ENCODE peak calls at places on chromosome 15, in nine cellular contexts. J is CD8-positive, alpha-beta T cell; H is stomach; D is hepatocyte; Z is tibial nerve; Q is aorta; F is CD4-positive, alpha-beta memory T cell; E is suprapubic skin; O is MM.1S. C is an unnamed sample.
A peak's percentile ranks its signal among the peaks of the same experiment; 100 is the strongest.

GRCh38 chr15:33370225-33371020 is 59.7 kb downstream of the RYR3 start:
- DNase-seq in F (no peak), Q (no peak), Z (no peak), D (no peak), J (no peak), H (no peak), E (no peak), O (no peak), C (no peak)

GRCh38 chr15:59194639-59195325 is 11.9 kb upstream of the LDHAL6B start:
- DNase-seq in O (no peak), E (no peak), D (no peak), Q (no peak), Z (no peak), H (no peak), F (no peak), J (no peak), C (no peak)

GRCh38 chr15:32851619-32852416 is 134.0 kb downstream of the GREM1 start:
- DNase-seq in O (no peak), Q (no peak), Z (no peak), E (no peak), D (no peak), F (no peak), J (no peak), H (no peak), C (peak; percentile 71)

GRCh38 chr15:59199775-59200465 is 6.7 kb upstream of the LDHAL6B start:
- DNase-seq in F (no peak), Q (no peak), E (no peak), D (peak; percentile 61), O (no peak), H (no peak), Z (no peak), J (no peak), C (peak; percentile 43)

GRCh38 chr15:73894133-73894814 is 20.9 kb downstream of the TBC1D21 start:
- DNase-seq in E (peak; percentile 67), F (no peak), Z (no peak), O (no peak), J (no peak), H (no peak), D (no peak), Q (no peak), C (no peak)

GRCh38 chr15:45549831-45550230 is 27.3 kb upstream of the SLC30A4 start:
- DNase-seq in J (no peak), F (no peak), D (no peak), O (no peak), E (no peak), Q (no peak), Z (no peak), H (no peak), C (peak; percentile 19)

GRCh38 chr15:43249236-43249635 is 17.5 kb downstream of the TGM5 start:
- DNase-seq in O (no peak), D (no peak), E (no peak), J (no peak), Z (no peak), Q (no peak), H (no peak), F (no peak), C (no peak)

GRCh38 chr15:31222769-31223345 is 103.8 kb upstream of the KLF13 start:
- DNase-seq in J (no peak), Z (no peak), E (no peak), H (no peak), D (no peak), Q (no peak), O (no peak), F (no peak), C (no peak)

GRCh38 chr15:86942285-86942684 is 862.6 kb downstream of the AGBL1 start:
- DNase-seq in H (no peak), Q (no peak), D (no peak), O (no peak), E (no peak), F (no peak), J (no peak), Z (no peak), C (no peak)

GRCh38 chr15:90082140-90082713 is 20.0 kb downstream of the IDH2 start:
- DNase-seq in H (no peak), O (no peak), Q (no peak), Z (no peak), F (no peak), D (no peak), J (no peak), E (no peak), C (no peak)

GRCh38 chr15:30043211-30043655 is 39.5 kb upstream of the GOLGA8J start:
- DNase-seq in H (no peak), J (no peak), O (peak; percentile 12), Z (no peak), F (no peak), E (no peak), D (no peak), Q (no peak), C (peak; percentile 61)

GRCh38 chr15:34364041-34364440 is 3.0 kb downstream of the LPCAT4 start:
- DNase-seq in J (no peak), E (no peak), Z (no peak), H (no peak), O (no peak), F (no peak), Q (no peak), D (no peak), C (no peak)

GRCh38 chr15:101184830-101185229 is 67.0 kb downstream of the CHSY1 start:
- DNase-seq in Z (no peak), F (no peak), D (no peak), H (no peak), E (no peak), O (no peak), J (no peak), Q (no peak), C (no peak)

GRCh38 chr15:41565702-41566101 is 6.7 kb downstream of the TYRO3 start:
- DNase-seq in H (no peak), Z (no peak), F (no peak), O (no peak), Q (no peak), E (no peak), J (no peak), D (no peak), C (no peak)

GRCh38 chr15:36614016-36614415 is 34.6 kb downstream of the CDIN1 start:
- DNase-seq in H (no peak), F (no peak), J (no peak), E (no peak), Z (no peak), D (no peak), O (no peak), Q (no peak), C (no peak)

GRCh38 chr15:36898522-36899126 is 201.7 kb downstream of the MEIS2 start:
- DNase-seq in Q (no peak), H (no peak), D (no peak), E (no peak), Z (no peak), F (no peak), O (no peak), J (no peak), C (no peak)

GRCh38 chr15:70266412-70267089 is 168.8 kb upstream of the TLE3 start:
- DNase-seq in Q (peak; percentile 90), D (no peak), Z (peak; percentile 80), O (no peak), E (peak; percentile 84), H (peak; percentile 75), F (no peak), J (no peak), C (no peak)
- H3K4me1 ChIP-seq in Q (no peaks in the 10 kb centered on the region), D (peaks cover 15% of the 10 kb centered on the region), Z (peaks cover 81% of the 10 kb centered on the region), O (no peaks in the 10 kb centered on the region), E (peaks cover 46% of the 10 kb centered on the region), H (peaks cover 61% of the 10 kb centered on the region), F (no peaks in the 10 kb centered on the region), J (peaks cover 27% of the 10 kb centered on the region), C (peaks cover 58% of the 10 kb centered on the region)

DNA sequence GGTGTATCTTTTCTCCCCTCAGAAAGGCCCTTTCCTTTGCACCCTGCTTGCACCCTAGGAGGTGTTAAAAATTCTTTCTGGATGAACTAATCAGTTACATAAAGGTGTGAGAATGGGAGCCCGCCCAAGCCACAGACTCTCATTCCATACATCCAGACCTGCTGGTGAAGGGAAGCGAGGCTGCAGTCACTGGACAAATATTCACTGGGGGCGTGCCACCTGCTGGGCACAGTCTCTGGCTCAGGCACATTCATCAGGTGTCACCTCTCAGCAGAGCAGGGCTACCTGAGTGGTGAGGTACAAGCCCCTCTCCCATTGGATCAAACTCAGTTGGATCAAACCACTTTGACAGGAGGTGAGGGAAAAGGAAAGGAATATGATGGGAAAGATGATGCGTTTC is 52.0 kb downstream of the NTRK3 start:
- DNase-seq in Q (no peak), Z (no peak), J (no peak), O (no peak), H (no peak), F (no peak), D (no peak), E (no peak), C (no peak)
- H3K4me3 ChIP-seq in Q (no peak overlapping the region), Z (no peak overlapping the region), J (no peak overlapping the region), O (no peak overlapping the region), H (no peak overlapping the region), F (no peak overlapping the region), D (no peak overlapping the region), E (no peak overlapping the region), C (no peak overlapping the region)

GRCh38 chr15:63535689-63536088 is 31.3 kb downstream of the USP3 start:
- DNase-seq in O (no peak), F (no peak), D (no peak), Q (no peak), H (no peak), Z (no peak), E (no peak), J (no peak), C (no peak)

GRCh38 chr15:63538876-63539275 is 34.5 kb downstream of the USP3 start:
- DNase-seq in F (no peak), E (no peak), J (no peak), H (no peak), Z (no peak), O (no peak), Q (no peak), D (no peak), C (no peak)

GRCh38 chr15:63544253-63545026 is 40.0 kb downstream of the USP3 start:
- DNase-seq in Z (no peak), F (no peak), O (no peak), J (no peak), D (no peak), H (no peak), E (no peak), Q (no peak), C (no peak)

DNA sequence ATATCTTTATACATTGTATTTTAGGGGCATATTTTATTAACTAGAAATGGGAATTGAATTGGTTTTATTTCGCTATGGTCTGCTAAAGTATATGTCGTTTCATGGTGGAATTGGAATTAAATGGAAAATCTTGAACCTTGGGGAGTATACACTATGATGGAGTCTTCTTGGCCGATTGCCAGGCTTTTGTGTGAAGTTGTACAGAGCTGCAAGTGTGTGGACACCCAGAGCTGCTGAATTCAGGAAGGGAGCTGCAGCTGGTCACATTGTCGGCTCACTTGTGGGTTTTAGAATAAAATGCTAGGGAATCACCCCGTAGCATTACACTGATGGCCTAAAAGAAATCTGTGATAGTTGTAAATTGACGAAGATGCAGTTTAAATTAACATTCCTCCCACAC is 35.1 kb downstream of the USP3 start:
- DNase-seq in F (no peak), O (no peak), H (peak; percentile 44), D (no peak), Q (no peak), Z (peak; percentile 31), E (no peak), J (no peak), C (no peak)
- H3K36me3 ChIP-seq in F (no peaks in the 10 kb centered on the region), O (peaks cover 6% of the 10 kb centered on the region), H (no peaks in the 10 kb centered on the region), D (no peaks in the 10 kb centered on the region), Q (no peaks in the 10 kb centered on the region), Z (no peaks in the 10 kb centered on the region), E (peaks cover 16% of the 10 kb centered on the region), J (no peaks in the 10 kb centered on the region), C (peaks cover 35% of the 10 kb centered on the region)

DNA sequence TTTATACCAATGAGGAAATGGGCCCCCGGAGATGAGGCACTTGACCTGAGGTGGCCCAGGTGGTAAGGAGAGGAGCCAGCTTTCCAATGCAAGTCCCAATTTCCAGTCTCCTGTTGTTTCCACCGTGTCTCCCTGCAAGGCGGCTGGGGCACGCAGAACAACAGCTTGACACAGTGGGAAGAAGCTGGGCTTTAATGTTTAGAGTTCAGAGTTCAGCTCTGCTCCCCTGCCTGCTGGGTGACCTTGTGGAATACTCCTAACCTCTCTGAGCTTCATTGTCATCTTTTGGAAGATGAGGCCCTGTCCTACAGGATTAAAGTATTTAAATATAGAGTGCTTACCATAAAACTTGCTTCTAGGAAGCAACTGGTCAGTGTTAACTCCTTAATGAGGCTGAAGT is 80.3 kb downstream of the SMAD3 start:
- DNase-seq in F (no peak), O (no peak), D (no peak), Q (no peak), J (no peak), E (no peak), Z (no peak), H (no peak), C (no peak)
- H3K4me1 ChIP-seq in F (peaks cover 100% of the 10 kb centered on the region), O (no peaks in the 10 kb centered on the region), D (peaks cover 81% of the 10 kb centered on the region), Q (peaks cover 19% of the 10 kb centered on the region), J (peaks cover 50% of the 10 kb centered on the region), E (peaks cover 96% of the 10 kb centered on the region), Z (peaks cover 80% of the 10 kb centered on the region), H (peaks cover 90% of the 10 kb centered on the region), C (peaks cover 89% of the 10 kb centered on the region)

C was measured in adipocyte.